ENCODE peak calls at places on chromosomes 6 and 20, in seven cellular contexts. One of them, this sample, is unnamed.

GRCh38 chr20:58294497-58295455 is 14.7 kb upstream of the RAB22A start:
- DNase-seq in H7: no peak
- DNase-seq in lung: no peak
- DNase-seq in stomach: no peak
- DNase-seq in adrenal gland: no peak
- DNase-seq in brain microvascular endothelial cell: no peak
- DNase-seq in thoracic aorta: no peak
- DNase-seq in this sample: no peak

GRCh38 chr20:61067221-61067620 is 184.8 kb upstream of the CDH4 start:
- DNase-seq in H7: no peak
- DNase-seq in stomach: no peak
- DNase-seq in thoracic aorta: no peak
- DNase-seq in adrenal gland: no peak
- DNase-seq in lung: no peak
- DNase-seq in brain microvascular endothelial cell: no peak
- DNase-seq in this sample: no peak

GRCh38 chr20:13839421-13840092 is 54.7 kb downstream of the NDUFAF5 start:
- DNase-seq in thoracic aorta: no peak
- DNase-seq in adrenal gland: no peak
- DNase-seq in H7: no peak
- DNase-seq in lung: no peak
- DNase-seq in brain microvascular endothelial cell: peak; percentile 28
- DNase-seq in stomach: no peak
- DNase-seq in this sample: no peak

GRCh38 chr6:37365791-37366190 is 12.0 kb downstream of the RNF8 start:
- DNase-seq in brain microvascular endothelial cell: no peak
- DNase-seq in stomach: no peak
- DNase-seq in H7: no peak
- DNase-seq in lung: no peak
- DNase-seq in adrenal gland: no peak
- DNase-seq in thoracic aorta: no peak
- DNase-seq in this sample: no peak

GRCh38 chr6:46325561-46326525 is 155.1 kb upstream of the ENPP5 start:
- DNase-seq in lung: no peak
- DNase-seq in adrenal gland: peak; percentile 23
- DNase-seq in thoracic aorta: no peak
- DNase-seq in brain microvascular endothelial cell: peak; percentile 7
- DNase-seq in stomach: no peak
- DNase-seq in H7: peak; percentile 44
- DNase-seq in this sample: peak; percentile 3

GRCh38 chr20:2179957-2180356 is 78.3 kb downstream of the STK35 start:
- DNase-seq in adrenal gland: no peak
- DNase-seq in brain microvascular endothelial cell: no peak
- DNase-seq in stomach: no peak
- DNase-seq in H7: no peak
- DNase-seq in thoracic aorta: no peak
- DNase-seq in lung: no peak
- DNase-seq in this sample: no peak

GRCh38 chr6:36769676-36770499 is 69.4 kb downstream of the CPNE5 start:
- DNase-seq in H7: no peak
- DNase-seq in lung: peak; percentile 52
- DNase-seq in thoracic aorta: no peak
- DNase-seq in brain microvascular endothelial cell: no peak
- DNase-seq in adrenal gland: no peak
- DNase-seq in stomach: peak; percentile 34
- DNase-seq in this sample: no peak

GRCh38 chr20:64073476-64074183 is 5.7 kb downstream of the RGS19 start:
- DNase-seq in stomach: no peak
- DNase-seq in brain microvascular endothelial cell: no peak
- DNase-seq in adrenal gland: no peak
- DNase-seq in lung: no peak
- DNase-seq in H7: no peak
- DNase-seq in thoracic aorta: no peak
- DNase-seq in this sample: no peak

GRCh38 chr6:119720160-119720559 is 370.6 kb upstream of the MAN1A1 start:
- DNase-seq in brain microvascular endothelial cell: no peak
- DNase-seq in thoracic aorta: no peak
- DNase-seq in adrenal gland: no peak
- DNase-seq in stomach: no peak
- DNase-seq in lung: no peak
- DNase-seq in H7: no peak
- DNase-seq in this sample: no peak

GRCh38 chr20:9977629-9978028 is 57.2 kb upstream of the ANKEF1 start:
- DNase-seq in adrenal gland: no peak
- DNase-seq in lung: no peak
- DNase-seq in brain microvascular endothelial cell: no peak
- DNase-seq in H7: no peak
- DNase-seq in thoracic aorta: no peak
- DNase-seq in stomach: no peak
- DNase-seq in this sample: no peak

GRCh38 chr6:55963301-55963700 is 87.9 kb upstream of the BMP5 start:
- DNase-seq in adrenal gland: no peak
- DNase-seq in thoracic aorta: no peak
- DNase-seq in brain microvascular endothelial cell: peak; percentile 12
- DNase-seq in H7: no peak
- DNase-seq in stomach: no peak
- DNase-seq in lung: no peak
- DNase-seq in this sample: no peak

GRCh38 chr6:54817236-54817635 is 29.3 kb upstream of the FAM83B start:
- DNase-seq in H7: no peak
- DNase-seq in thoracic aorta: no peak
- DNase-seq in lung: no peak
- DNase-seq in brain microvascular endothelial cell: no peak
- DNase-seq in stomach: no peak
- DNase-seq in adrenal gland: no peak
- DNase-seq in this sample: no peak

GRCh38 chr20:49661560-49662329 is 51.9 kb downstream of the B4GALT5 start:
- DNase-seq in thoracic aorta: no peak
- DNase-seq in lung: no peak
- DNase-seq in stomach: no peak
- DNase-seq in adrenal gland: no peak
- DNase-seq in brain microvascular endothelial cell: no peak
- DNase-seq in H7: no peak
- DNase-seq in this sample: no peak

GRCh38 chr20:58485326-58485725 is 29.9 kb downstream of the APCDD1L start:
- DNase-seq in stomach: no peak
- DNase-seq in H7: no peak
- DNase-seq in thoracic aorta: no peak
- DNase-seq in brain microvascular endothelial cell: no peak
- DNase-seq in lung: no peak
- DNase-seq in adrenal gland: no peak
- DNase-seq in this sample: no peak

GRCh38 chr20:15065794-15066193 is 728.4 kb upstream of the FLRT3 start:
- DNase-seq in adrenal gland: no peak
- DNase-seq in brain microvascular endothelial cell: no peak
- DNase-seq in thoracic aorta: no peak
- DNase-seq in stomach: no peak
- DNase-seq in lung: no peak
- DNase-seq in H7: no peak
- DNase-seq in this sample: no peak

GRCh38 chr6:5337573-5337972 is 76.3 kb downstream of the FARS2 start:
- DNase-seq in stomach: no peak
- DNase-seq in brain microvascular endothelial cell: peak; percentile 24
- DNase-seq in lung: no peak
- DNase-seq in adrenal gland: no peak
- DNase-seq in H7: no peak
- DNase-seq in thoracic aorta: no peak
- DNase-seq in this sample: no peak

GRCh38 chr6:3409699-3410384 is 47.0 kb downstream of the SLC22A23 start:
- DNase-seq in stomach: peak; percentile 81
- DNase-seq in adrenal gland: no peak
- DNase-seq in H7: no peak
- DNase-seq in thoracic aorta: no peak
- DNase-seq in brain microvascular endothelial cell: no peak
- DNase-seq in lung: peak; percentile 85
- DNase-seq in this sample: no peak
- H3K4me3 ChIP-seq in stomach: no peak overlapping the region
- H3K4me3 ChIP-seq in adrenal gland: no peak overlapping the region
- H3K4me3 ChIP-seq in H7: no peak overlapping the region
- H3K4me3 ChIP-seq in thoracic aorta: no peak overlapping the region
- H3K4me3 ChIP-seq in brain microvascular endothelial cell: no peak overlapping the region
- H3K4me3 ChIP-seq in lung: no peak overlapping the region
- H3K4me3 ChIP-seq in this sample: no peak overlapping the region

DNA sequence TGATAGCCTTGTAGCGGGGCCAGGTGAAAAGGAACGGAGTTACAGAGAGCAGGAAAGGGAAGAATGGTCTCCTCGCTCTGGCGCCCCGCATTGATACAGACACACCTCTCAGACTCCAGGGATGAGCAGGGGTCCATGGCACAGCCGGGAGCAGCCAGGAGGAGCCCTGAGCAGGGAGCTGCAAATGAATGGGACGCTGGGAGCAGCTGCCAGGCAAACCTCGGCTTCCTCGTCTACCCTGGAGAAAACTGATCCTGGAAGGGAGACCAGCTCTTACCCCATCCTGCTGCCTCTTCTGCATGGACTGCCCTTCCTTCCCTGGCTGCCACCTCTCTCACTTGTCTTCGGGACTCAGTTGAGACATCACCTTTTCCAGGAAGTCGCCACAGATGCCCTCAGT is 97.3 kb upstream of the MAFB start:
- DNase-seq in H7: no peak
- DNase-seq in brain microvascular endothelial cell: no peak
- DNase-seq in adrenal gland: no peak
- DNase-seq in lung: no peak
- DNase-seq in stomach: no peak
- DNase-seq in thoracic aorta: no peak
- DNase-seq in this sample: no peak
- H3K27me3 ChIP-seq in H7: no peaks in the 10 kb centered on the region
- H3K27me3 ChIP-seq in brain microvascular endothelial cell: no peaks in the 10 kb centered on the region
- H3K27me3 ChIP-seq in adrenal gland: no peaks in the 10 kb centered on the region
- H3K27me3 ChIP-seq in lung: no peaks in the 10 kb centered on the region
- H3K27me3 ChIP-seq in stomach: no peaks in the 10 kb centered on the region
- H3K27me3 ChIP-seq in thoracic aorta: no peaks in the 10 kb centered on the region
- H3K27me3 ChIP-seq in this sample: peaks cover 2% of the 10 kb centered on the region

GRCh38 chr6:16683524-16684194 is 77.6 kb downstream of the ATXN1 start:
- DNase-seq in brain microvascular endothelial cell: peak; percentile 69
- DNase-seq in thoracic aorta: no peak
- DNase-seq in stomach: no peak
- DNase-seq in lung: peak; percentile 48
- DNase-seq in H7: no peak
- DNase-seq in adrenal gland: peak; percentile 77
- DNase-seq in this sample: no peak
- H3K4me3 ChIP-seq in brain microvascular endothelial cell: no peak overlapping the region
- H3K4me3 ChIP-seq in thoracic aorta: no peak overlapping the region
- H3K4me3 ChIP-seq in stomach: no peak overlapping the region
- H3K4me3 ChIP-seq in lung: no peak overlapping the region
- H3K4me3 ChIP-seq in H7: no peak overlapping the region
- H3K4me3 ChIP-seq in adrenal gland: no peak overlapping the region
- H3K4me3 ChIP-seq in this sample: no peak overlapping the region

DNA sequence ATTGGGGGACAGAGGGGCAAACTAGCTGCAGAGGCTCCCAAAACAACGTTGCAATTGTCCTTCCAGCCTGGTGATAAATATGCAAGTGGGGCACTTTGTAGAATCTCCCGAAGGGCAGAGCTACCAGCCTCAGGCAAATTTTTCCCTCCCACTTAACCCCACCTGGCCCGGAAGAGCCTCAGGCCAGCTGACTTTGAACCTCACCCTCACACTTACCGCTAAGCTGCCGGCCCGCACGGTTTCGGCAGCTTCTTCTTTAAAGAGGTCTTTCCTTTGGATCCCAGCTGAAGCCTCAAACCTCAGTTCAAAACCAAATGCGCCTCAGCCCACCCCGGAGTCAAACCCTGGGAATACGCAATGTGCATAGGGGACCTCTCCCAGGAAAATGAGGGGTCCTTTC is 2.5 kb downstream of the OVOL2 start:
- DNase-seq in lung: no peak
- DNase-seq in H7: peak; percentile 67
- DNase-seq in brain microvascular endothelial cell: no peak
- DNase-seq in thoracic aorta: no peak
- DNase-seq in adrenal gland: no peak
- DNase-seq in stomach: no peak
- DNase-seq in this sample: no peak
- H3K27me3 ChIP-seq in lung: peaks cover 5% of the 10 kb centered on the region
- H3K27me3 ChIP-seq in H7: peaks cover 52% of the 10 kb centered on the region
- H3K27me3 ChIP-seq in brain microvascular endothelial cell: peaks cover 61% of the 10 kb centered on the region
- H3K27me3 ChIP-seq in thoracic aorta: peaks cover 4% of the 10 kb centered on the region
- H3K27me3 ChIP-seq in adrenal gland: peaks cover 57% of the 10 kb centered on the region
- H3K27me3 ChIP-seq in stomach: peaks cover 9% of the 10 kb centered on the region
- H3K27me3 ChIP-seq in this sample: peaks cover 1% of the 10 kb centered on the region

GRCh38 chr20:53752971-53753879 is 159.6 kb upstream of the ZNF217 start:
- DNase-seq in brain microvascular endothelial cell: no peak
- DNase-seq in adrenal gland: no peak
- DNase-seq in H7: peak; percentile 59
- DNase-seq in thoracic aorta: no peak
- DNase-seq in stomach: no peak
- DNase-seq in lung: no peak
- DNase-seq in this sample: no peak
- H3K4me3 ChIP-seq in brain microvascular endothelial cell: no peak overlapping the region
- H3K4me3 ChIP-seq in adrenal gland: no peak overlapping the region
- H3K4me3 ChIP-seq in H7: no peak overlapping the region
- H3K4me3 ChIP-seq in thoracic aorta: no peak overlapping the region
- H3K4me3 ChIP-seq in stomach: no peak overlapping the region
- H3K4me3 ChIP-seq in lung: no peak overlapping the region
- H3K4me3 ChIP-seq in this sample: no peak overlapping the region

GRCh38 chr6:41404221-41404866 is 68.9 kb downstream of the NCR2 start:
- DNase-seq in adrenal gland: no peak
- DNase-seq in stomach: no peak
- DNase-seq in H7: no peak
- DNase-seq in lung: no peak
- DNase-seq in brain microvascular endothelial cell: no peak
- DNase-seq in thoracic aorta: no peak
- DNase-seq in this sample: no peak
- H3K27me3 ChIP-seq in adrenal gland: peaks cover 11% of the 10 kb centered on the region
- H3K27me3 ChIP-seq in stomach: no peaks in the 10 kb centered on the region
- H3K27me3 ChIP-seq in H7: peaks cover 69% of the 10 kb centered on the region
- H3K27me3 ChIP-seq in lung: no peaks in the 10 kb centered on the region
- H3K27me3 ChIP-seq in brain microvascular endothelial cell: peaks cover 31% of the 10 kb centered on the region
- H3K27me3 ChIP-seq in thoracic aorta: no peaks in the 10 kb centered on the region
- H3K27me3 ChIP-seq in this sample: peaks cover 2% of the 10 kb centered on the region

GRCh38 chr6:4021862-4022715 is 56.8 kb downstream of the FAM217A start:
- DNase-seq in lung: no peak
- DNase-seq in adrenal gland: no peak
- DNase-seq in thoracic aorta: no peak
- DNase-seq in H7: no peak
- DNase-seq in stomach: no peak
- DNase-seq in brain microvascular endothelial cell: no peak
- DNase-seq in this sample: no peak

GRCh38 chr6:4025681-4026080 is 53.3 kb downstream of the FAM217A start:
- DNase-seq in adrenal gland: no peak
- DNase-seq in lung: no peak
- DNase-seq in stomach: no peak
- DNase-seq in thoracic aorta: no peak
- DNase-seq in brain microvascular endothelial cell: no peak
- DNase-seq in H7: no peak
- DNase-seq in this sample: no peak

GRCh38 chr6:4021133-4021861 is 57.6 kb downstream of the FAM217A start:
- DNase-seq in adrenal gland: peak; percentile 92
- DNase-seq in stomach: peak; percentile 96
- DNase-seq in thoracic aorta: peak; percentile 91
- DNase-seq in brain microvascular endothelial cell: peak; percentile 95
- DNase-seq in H7: peak; percentile 87
- DNase-seq in lung: peak; percentile 95
- DNase-seq in this sample: peak; percentile 90

GRCh38 chr6:4020822-4021132 is 58.2 kb downstream of the FAM217A start:
- DNase-seq in brain microvascular endothelial cell: no peak
- DNase-seq in adrenal gland: no peak
- DNase-seq in lung: no peak
- DNase-seq in H7: no peak
- DNase-seq in stomach: no peak
- DNase-seq in thoracic aorta: no peak
- DNase-seq in this sample: no peak

GRCh38 chr6:4023240-4023639 is 55.7 kb downstream of the FAM217A start:
- DNase-seq in H7: no peak
- DNase-seq in brain microvascular endothelial cell: no peak
- DNase-seq in stomach: no peak
- DNase-seq in thoracic aorta: no peak
- DNase-seq in adrenal gland: no peak
- DNase-seq in lung: no peak
- DNase-seq in this sample: no peak
- H3K4me3 ChIP-seq in H7: no peak overlapping the region
- H3K4me3 ChIP-seq in brain microvascular endothelial cell: no peak overlapping the region
- H3K4me3 ChIP-seq in stomach: peak overlapping the region; percentile 13
- H3K4me3 ChIP-seq in thoracic aorta: peak overlapping the region; percentile 81
- H3K4me3 ChIP-seq in adrenal gland: no peak overlapping the region
- H3K4me3 ChIP-seq in lung: no peak overlapping the region
- H3K4me3 ChIP-seq in this sample: peak overlapping the region; percentile 77

This sample was measured in GM06990.